ENCODE peak calls at places on chromosomes 3 and 15, in six cellular contexts. R is PC-9, N is lower lobe of right lung, G is tibial artery, Z is aorta, I is mammary epithelial cell. T is an unnamed sample. For H3K4me1, the result is how much of the 10 kb centered on the place peaks cover.

GRCh38 chr15:44009056-44009455 is 182.3 kb downstream of the WDR76 start:
- DNase-seq in R (no peak), N (no peak), G (no peak), Z (no peak), I (peak), T (no peak)

GRCh38 chr3:139710212-139710611 is 32.4 kb upstream of the NMNAT3 start:
- DNase-seq in R (no peak), N (no peak), G (no peak), Z (no peak), I (no peak), T (no peak)

GRCh38 chr15:44034933-44035624 is 160.0 kb downstream of the FRMD5 start:
- DNase-seq in R (no peak), N (no peak), G (peak), Z (no peak), I (peak), T (no peak)

GRCh38 chr3:42873216-42873982 is 2.3 kb downstream of the CYP8B1 start:
- DNase-seq in R (no peak), N (no peak), G (no peak), Z (no peak), I (no peak), T (no peak)

GRCh38 chr3:135878501-135878900 is 87.0 kb upstream of the PPP2R3A start:
- DNase-seq in R (no peak), N (no peak), G (no peak), Z (no peak), I (peak), T (no peak)

GRCh38 chr15:69138963-69139362 is 21.5 kb upstream of the GLCE start:
- DNase-seq in R (no peak), N (no peak), G (no peak), Z (no peak), I (no peak), T (no peak)

GRCh38 chr3:124486324-124486723 is 243.9 kb upstream of the UMPS start:
- DNase-seq in R (no peak), N (no peak), G (no peak), Z (no peak), I (no peak), T (no peak)

GRCh38 chr3:72515915-72516314 is 332.3 kb downstream of the SHQ1 start:
- DNase-seq in R (no peak), N (no peak), G (no peak), Z (no peak), I (no peak), T (no peak)

GRCh38 chr3:182509312-182509711 is 284.0 kb upstream of the ATP11B start:
- DNase-seq in R (no peak), N (no peak), G (no peak), Z (no peak), I (no peak), T (no peak)

GRCh38 chr3:35638640-35639250 is 580 bp upstream of the ARPP21 start:
- DNase-seq in R (no peak), N (no peak), G (no peak), Z (no peak), I (no peak), T (no peak)

GRCh38 chr3:166444336-166444735 is 607.1 kb upstream of the BCHE start:
- DNase-seq in R (no peak), N (no peak), G (no peak), Z (no peak), I (peak), T (no peak)

GRCh38 chr3:183584914-183585280 is 29.4 kb upstream of the KLHL6 start:
- DNase-seq in R (no peak), N (no peak), G (no peak), Z (no peak), I (no peak), T (no peak)

GRCh38 chr3:179181021-179181472 is 32.9 kb downstream of the PIK3CA start:
- DNase-seq in R (no peak), N (no peak), G (no peak), Z (no peak), I (peak), T (peak)

GRCh38 chr3:64595253-64595694 is 92.5 kb downstream of the ADAMTS9 start:
- DNase-seq in R (no peak), N (no peak), G (peak), Z (peak), I (peak), T (peak)

GRCh38 chr3:146019508-146019907 is 141.5 kb downstream of the PLOD2 start:
- DNase-seq in R (no peak), N (no peak), G (no peak), Z (no peak), I (peak), T (no peak)

GRCh38 chr3:58052373-58053273 is 44.4 kb downstream of the FLNB start:
- DNase-seq in R (peak), N (no peak), G (peak), Z (peak), I (peak), T (peak)

GRCh38 chr3:71478568-71478967 is 105.0 kb downstream of the FOXP1 start:
- DNase-seq in R (no peak), N (no peak), G (no peak), Z (no peak), I (peak), T (no peak)

GRCh38 chr15:95431518-95431917 is 899.0 kb upstream of the NR2F2 start:
- DNase-seq in R (no peak), N (no peak), G (no peak), Z (no peak), I (no peak), T (no peak)

GRCh38 chr3:171162986-171163723 is 136.6 kb upstream of the SLC2A2 start:
- DNase-seq in R (no peak), N (no peak), G (no peak), Z (no peak), I (no peak), T (no peak)

GRCh38 chr15:45641374-45641778 is 6.5 kb downstream of the SQOR start:
- DNase-seq in R (peak), N (no peak), G (peak), Z (no peak), I (peak), T (no peak)

GRCh38 chr3:42608586-42608985 is 8.1 kb downstream of the NKTR start:
- DNase-seq in R (no peak), N (no peak), G (no peak), Z (no peak), I (no peak), T (no peak)

GRCh38 chr3:167162083-167162482 is 218.0 kb downstream of the ZBBX start:
- DNase-seq in R (no peak), N (no peak), G (no peak), Z (no peak), I (no peak), T (no peak)

GRCh38 chr3:11592460-11593298 is 51.0 kb downstream of the VGLL4 start:
- DNase-seq in R (no peak), N (no peak), G (no peak), Z (no peak), I (peak), T (no peak)

GRCh38 chr15:39358441-39359041 is 222.3 kb upstream of the THBS1 start:
- DNase-seq in R (no peak), N (no peak), G (peak), Z (peak), I (peak), T (peak)

GRCh38 chr3:32577621-32578556 is 7.2 kb upstream of the DYNC1LI1 start:
- DNase-seq in R (no peak), N (no peak), G (no peak), Z (no peak), I (no peak), T (peak)

GRCh38 chr15:79124388-79124787 is 33.8 kb upstream of the RASGRF1 start:
- DNase-seq in R (no peak), N (no peak), G (no peak), Z (no peak), I (no peak), T (no peak)

GRCh38 chr3:154794383-154794782 is 285.7 kb upstream of the MME start:
- DNase-seq in R (no peak), N (no peak), G (no peak), Z (no peak), I (peak), T (no peak)

DNA sequence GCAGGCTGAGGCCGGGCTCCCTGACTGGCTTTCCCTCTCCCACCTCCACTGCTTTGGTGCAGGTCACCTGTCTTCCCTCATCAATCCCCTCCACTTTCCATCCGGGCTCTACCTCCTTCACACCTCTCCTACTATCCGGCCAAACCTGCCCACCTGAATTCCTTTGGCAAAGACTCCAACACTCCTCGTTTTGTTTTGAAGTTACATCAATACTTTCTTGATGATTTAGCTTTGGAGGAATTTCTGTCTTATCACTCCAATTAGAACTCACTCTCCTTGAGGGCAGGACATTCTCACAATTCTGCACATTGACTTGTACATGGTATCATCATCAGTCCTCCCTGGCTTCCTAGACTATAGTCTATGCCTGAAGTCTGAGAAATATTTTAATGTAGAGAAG is 20.4 kb downstream of the LDHAL6B start:
- DNase-seq in R (no peak), N (no peak), G (no peak), Z (no peak), I (no peak), T (no peak)
- H3K27ac ChIP-seq in R (no peak), N (no peak), G (no peak), Z (no peak), I (no peak), T (peak)

DNA sequence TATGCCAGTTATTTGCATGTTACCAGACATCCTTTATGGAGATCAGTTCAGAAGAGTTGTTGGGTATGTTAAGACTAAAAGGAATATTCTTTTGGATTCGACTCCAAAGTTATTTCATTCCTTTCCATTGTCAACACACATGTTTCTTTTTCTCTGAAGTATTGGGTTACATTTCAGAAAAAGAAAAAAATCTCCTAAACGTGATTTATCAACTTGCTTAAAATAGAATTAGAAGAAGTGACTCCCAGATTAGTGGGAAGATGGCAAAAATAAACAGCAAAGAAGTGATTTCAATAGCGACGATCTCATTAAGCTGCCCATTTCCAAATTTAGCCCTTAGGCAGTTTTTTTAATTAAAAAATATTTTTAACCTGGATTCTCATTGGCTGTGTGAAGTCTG is 85.4 kb downstream of the TIGIT start:
- DNase-seq in R (no peak), N (no peak), G (no peak), Z (no peak), I (no peak), T (no peak)
- H3K4me1 ChIP-seq in R (under half), N (under half), G (under half), Z (under half), I (under half), T (under half)

GRCh38 chr15:77455696-77456293 is 35.1 kb downstream of the HMG20A start:
- DNase-seq in R (no peak), N (no peak), G (no peak), Z (no peak), I (no peak), T (peak)
- H3K27ac ChIP-seq in R (peak), N (peak), G (peak), Z (peak), I (no peak), T (peak)

GRCh38 chr3:22700876-22701275 is 502.3 kb upstream of the UBE2E2 start:
- DNase-seq in R (no peak), N (no peak), G (no peak), Z (no peak), I (no peak), T (no peak)

GRCh38 chr3:22704571-22705354 is 498.4 kb upstream of the UBE2E2 start:
- DNase-seq in R (no peak), N (no peak), G (no peak), Z (no peak), I (no peak), T (no peak)
- H3K4me1 ChIP-seq in R (under half), N (under half), G (under half), Z (under half), I (under half), T (under half)

GRCh38 chr3:13220991-13221390 is 147.8 kb upstream of the IQSEC1 start:
- DNase-seq in R (no peak), N (no peak), G (no peak), Z (no peak), I (no peak), T (no peak)

GRCh38 chr3:13223574-13224237 is 150.5 kb upstream of the IQSEC1 start:
- DNase-seq in R (no peak), N (no peak), G (no peak), Z (no peak), I (no peak), T (no peak)

GRCh38 chr3:13222891-13223573 is 149.8 kb upstream of the IQSEC1 start:
- DNase-seq in R (no peak), N (no peak), G (no peak), Z (no peak), I (no peak), T (no peak)

GRCh38 chr3:13221491-13221890 is 148.3 kb upstream of the IQSEC1 start:
- DNase-seq in R (no peak), N (no peak), G (no peak), Z (no peak), I (no peak), T (no peak)

DNA sequence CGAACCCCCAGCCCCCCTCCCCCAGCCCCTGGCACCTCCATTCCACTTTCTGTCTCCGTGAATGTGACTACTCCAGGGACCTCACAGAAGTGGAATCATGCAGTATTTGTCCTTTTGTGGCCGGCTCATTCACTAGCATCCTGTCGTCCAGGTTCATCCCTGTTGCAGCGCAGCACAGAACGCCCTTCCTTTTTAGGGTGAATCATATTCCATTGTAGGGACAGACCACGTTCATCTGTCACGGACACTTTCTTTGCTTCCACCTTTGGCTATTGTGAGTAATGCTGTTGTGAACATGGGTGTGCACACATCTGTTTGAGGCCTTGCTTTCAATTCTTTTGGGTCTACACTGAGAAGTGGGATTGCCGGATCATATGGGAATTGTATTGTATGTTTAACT is 148.9 kb upstream of the IQSEC1 start:
- DNase-seq in R (no peak), N (no peak), G (no peak), Z (no peak), I (no peak), T (no peak)
- H3K27ac ChIP-seq in R (no peak), N (no peak), G (no peak), Z (no peak), I (no peak), T (no peak)

GRCh38 chr15:64521201-64521600 is 60.8 kb downstream of the ZNF609 start:
- DNase-seq in R (no peak), N (no peak), G (no peak), Z (no peak), I (peak), T (no peak)

GRCh38 chr15:64519897-64520296 is 59.5 kb downstream of the ZNF609 start:
- DNase-seq in R (no peak), N (no peak), G (no peak), Z (no peak), I (no peak), T (no peak)

GRCh38 chr15:64521726-64522164 is 61.4 kb downstream of the ZNF609 start:
- DNase-seq in R (peak), N (no peak), G (peak), Z (no peak), I (peak), T (no peak)

GRCh38 chr15:64523240-64523639 is 62.9 kb downstream of the ZNF609 start:
- DNase-seq in R (no peak), N (no peak), G (no peak), Z (no peak), I (no peak), T (no peak)

DNA sequence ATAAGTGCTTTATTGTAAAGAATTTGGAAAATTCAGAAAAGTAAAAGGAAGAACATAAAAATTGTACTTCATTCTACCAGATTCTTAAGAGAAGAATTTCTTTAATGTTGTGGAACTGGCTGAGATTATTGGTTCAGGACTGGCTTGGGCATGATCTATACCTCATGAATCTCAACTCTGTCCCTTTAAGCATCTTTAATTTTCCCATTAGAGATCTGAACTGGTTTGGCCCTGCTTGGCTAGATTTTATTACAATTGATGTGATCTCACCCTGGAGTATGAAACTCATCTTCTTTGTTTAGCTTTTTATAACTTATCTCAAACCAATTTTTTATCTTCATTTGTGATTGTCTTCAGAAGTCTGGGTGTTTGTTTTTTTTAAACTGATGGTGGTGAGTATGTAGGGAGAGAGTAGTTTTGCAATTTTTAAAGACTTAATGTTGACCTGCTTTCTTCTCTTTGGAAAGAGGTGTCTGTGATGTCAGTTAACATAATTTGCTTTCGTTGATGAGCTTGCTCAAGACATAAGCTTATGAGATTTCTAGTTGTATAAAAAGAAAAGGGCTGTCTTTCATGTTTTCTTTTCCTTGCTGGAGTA is 61.9 kb downstream of the ZNF609 start:
- DNase-seq in R (no peak), N (no peak), G (no peak), Z (no peak), I (peak), T (no peak)
- H3K4me1 ChIP-seq in R (under half), N (under half), G (under half), Z (under half), I (half or more), T (under half)

GRCh38 chr3:37075955-37076354 is 82.6 kb downstream of the MLH1 start:
- DNase-seq in R (no peak), N (no peak), G (no peak), Z (no peak), I (no peak), T (no peak)

GRCh38 chr3:37071921-37072320 is 78.6 kb downstream of the MLH1 start:
- DNase-seq in R (no peak), N (no peak), G (no peak), Z (no peak), I (no peak), T (no peak)

GRCh38 chr3:37072892-37073291 is 79.6 kb downstream of the MLH1 start:
- DNase-seq in R (peak), N (no peak), G (no peak), Z (no peak), I (peak), T (peak)

GRCh38 chr3:37074178-37074577 is 80.9 kb downstream of the MLH1 start:
- DNase-seq in R (no peak), N (no peak), G (no peak), Z (no peak), I (peak), T (peak)
- H3K27ac ChIP-seq in R (no peak), N (no peak), G (peak), Z (no peak), I (no peak), T (peak)

DNA sequence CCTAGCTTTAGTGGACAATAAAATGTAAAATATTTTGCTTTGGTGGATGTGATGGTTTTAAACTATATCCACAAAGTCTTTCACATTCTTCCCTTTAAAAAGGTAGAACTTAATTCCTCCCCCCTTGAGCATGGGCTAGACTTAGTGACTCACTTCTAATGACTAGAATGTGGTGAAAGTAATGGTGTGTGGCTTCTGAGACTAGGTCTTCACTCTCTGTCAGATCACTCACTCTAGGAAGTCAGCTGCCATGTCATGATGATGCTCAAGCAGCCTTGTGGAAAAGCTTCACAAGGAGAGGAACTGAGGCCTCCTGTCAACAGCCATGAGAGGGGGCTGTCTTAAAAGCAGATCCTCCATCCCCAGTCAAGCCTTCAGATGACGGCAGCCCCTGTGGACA is 4.2 kb downstream of the LRRC2 start:
- DNase-seq in R (no peak), N (no peak), G (no peak), Z (no peak), I (peak), T (no peak)
- H3K4me1 ChIP-seq in R (under half), N (under half), G (under half), Z (under half), I (under half), T (half or more)

DNA sequence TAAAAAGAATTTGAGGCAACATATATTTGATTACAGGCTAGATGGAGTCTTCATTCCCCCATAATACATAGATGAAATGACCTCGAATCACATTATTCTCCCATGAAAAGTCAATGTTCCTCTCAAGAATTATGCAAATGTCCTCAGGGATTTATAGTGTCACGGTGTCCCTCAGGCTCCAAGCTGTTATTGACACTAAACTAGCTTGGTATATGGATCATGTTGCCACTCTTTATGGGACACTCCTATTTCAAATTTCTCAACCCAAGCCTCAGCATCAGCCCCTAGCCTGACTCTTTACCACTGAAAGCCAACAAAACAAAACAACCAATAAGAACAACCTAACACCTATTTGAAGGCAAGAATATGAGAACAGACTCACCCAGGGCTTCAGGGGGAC is 139.8 kb downstream of the TPRG1 start:
- DNase-seq in R (no peak), N (no peak), G (no peak), Z (no peak), I (no peak), T (no peak)
- H3K27ac ChIP-seq in R (no peak), N (no peak), G (no peak), Z (no peak), I (no peak), T (no peak)

T was measured in SJSA1.